ENCODE peak calls at places on chromosomes 3 and 15, in ten cellular contexts. One of them, this sample, is unnamed.

GRCh38 chr15:28896944-28897343 is 11.2 kb downstream of the APBA2 start:
- DNase-seq in effector CD4-positive, alpha-beta T cell: no peak
- DNase-seq in NCI-H748 treated with DMSO at 0.1 percent for 48 hours: no peak
- DNase-seq in AML-193: no peak
- DNase-seq in AG20443: peak
- DNase-seq in AG04449: peak
- DNase-seq in stimulated activated CD4-positive, alpha-beta T cell treated with anti-CD3 and anti-CD28 coated beads, Interleukin-4, amount 100 ng/mL, for 1 hour: no peak
- DNase-seq in amniotic epithelial cell: peak
- DNase-seq in ecto neural progenitor cell: no peak
- DNase-seq in caudate nucleus: no peak
- DNase-seq in this sample: no peak

GRCh38 chr3:14329116-14329830 is 73.1 kb upstream of the SLC6A6 start:
- DNase-seq in effector CD4-positive, alpha-beta T cell: no peak
- DNase-seq in NCI-H748 treated with DMSO at 0.1 percent for 48 hours: peak
- DNase-seq in AML-193: no peak
- DNase-seq in AG20443: peak
- DNase-seq in AG04449: no peak
- DNase-seq in stimulated activated CD4-positive, alpha-beta T cell treated with anti-CD3 and anti-CD28 coated beads, Interleukin-4, amount 100 ng/mL, for 1 hour: no peak
- DNase-seq in amniotic epithelial cell: peak
- DNase-seq in ecto neural progenitor cell: no peak
- DNase-seq in caudate nucleus: no peak
- DNase-seq in this sample: no peak

GRCh38 chr15:82832601-82833209 is 23.3 kb downstream of the WHAMM start:
- DNase-seq in effector CD4-positive, alpha-beta T cell: no peak
- DNase-seq in NCI-H748 treated with DMSO at 0.1 percent for 48 hours: no peak
- DNase-seq in AML-193: peak
- DNase-seq in AG20443: peak
- DNase-seq in AG04449: peak
- DNase-seq in stimulated activated CD4-positive, alpha-beta T cell treated with anti-CD3 and anti-CD28 coated beads, Interleukin-4, amount 100 ng/mL, for 1 hour: peak
- DNase-seq in amniotic epithelial cell: peak
- DNase-seq in ecto neural progenitor cell: no peak
- DNase-seq in caudate nucleus: no peak
- DNase-seq in this sample: no peak

GRCh38 chr3:135138776-135139175 is 343.7 kb downstream of the EPHB1 start:
- DNase-seq in effector CD4-positive, alpha-beta T cell: no peak
- DNase-seq in NCI-H748 treated with DMSO at 0.1 percent for 48 hours: no peak
- DNase-seq in AML-193: no peak
- DNase-seq in AG20443: no peak
- DNase-seq in AG04449: no peak
- DNase-seq in stimulated activated CD4-positive, alpha-beta T cell treated with anti-CD3 and anti-CD28 coated beads, Interleukin-4, amount 100 ng/mL, for 1 hour: no peak
- DNase-seq in amniotic epithelial cell: no peak
- DNase-seq in ecto neural progenitor cell: no peak
- DNase-seq in caudate nucleus: no peak
- DNase-seq in this sample: no peak

GRCh38 chr15:78316211-78317077 is 17.0 kb upstream of the SKIC8 start:
- DNase-seq in effector CD4-positive, alpha-beta T cell: no peak
- DNase-seq in NCI-H748 treated with DMSO at 0.1 percent for 48 hours: no peak
- DNase-seq in AML-193: no peak
- DNase-seq in AG20443: no peak
- DNase-seq in AG04449: no peak
- DNase-seq in stimulated activated CD4-positive, alpha-beta T cell treated with anti-CD3 and anti-CD28 coated beads, Interleukin-4, amount 100 ng/mL, for 1 hour: no peak
- DNase-seq in amniotic epithelial cell: no peak
- DNase-seq in ecto neural progenitor cell: peak
- DNase-seq in caudate nucleus: peak
- DNase-seq in this sample: no peak

GRCh38 chr3:51705276-51706020 is 1.4 kb upstream of the GRM2 start:
- DNase-seq in effector CD4-positive, alpha-beta T cell: no peak
- DNase-seq in NCI-H748 treated with DMSO at 0.1 percent for 48 hours: no peak
- DNase-seq in AML-193: no peak
- DNase-seq in AG20443: no peak
- DNase-seq in AG04449: no peak
- DNase-seq in stimulated activated CD4-positive, alpha-beta T cell treated with anti-CD3 and anti-CD28 coated beads, Interleukin-4, amount 100 ng/mL, for 1 hour: no peak
- DNase-seq in amniotic epithelial cell: no peak
- DNase-seq in ecto neural progenitor cell: no peak
- DNase-seq in caudate nucleus: no peak
- DNase-seq in this sample: no peak

GRCh38 chr3:140765246-140765645 is 87.4 kb downstream of the TRIM42 start:
- DNase-seq in effector CD4-positive, alpha-beta T cell: no peak
- DNase-seq in NCI-H748 treated with DMSO at 0.1 percent for 48 hours: no peak
- DNase-seq in AML-193: no peak
- DNase-seq in AG20443: no peak
- DNase-seq in AG04449: no peak
- DNase-seq in stimulated activated CD4-positive, alpha-beta T cell treated with anti-CD3 and anti-CD28 coated beads, Interleukin-4, amount 100 ng/mL, for 1 hour: no peak
- DNase-seq in amniotic epithelial cell: no peak
- DNase-seq in ecto neural progenitor cell: no peak
- DNase-seq in caudate nucleus: no peak
- DNase-seq in this sample: no peak

GRCh38 chr15:71002321-71002720 is 109.7 kb downstream of the LRRC49 start:
- DNase-seq in effector CD4-positive, alpha-beta T cell: no peak
- DNase-seq in NCI-H748 treated with DMSO at 0.1 percent for 48 hours: no peak
- DNase-seq in AML-193: no peak
- DNase-seq in AG20443: no peak
- DNase-seq in AG04449: peak
- DNase-seq in stimulated activated CD4-positive, alpha-beta T cell treated with anti-CD3 and anti-CD28 coated beads, Interleukin-4, amount 100 ng/mL, for 1 hour: no peak
- DNase-seq in amniotic epithelial cell: no peak
- DNase-seq in ecto neural progenitor cell: no peak
- DNase-seq in caudate nucleus: no peak
- DNase-seq in this sample: no peak

GRCh38 chr3:115853083-115853482 is 229.8 kb downstream of the GAP43 start:
- DNase-seq in effector CD4-positive, alpha-beta T cell: no peak
- DNase-seq in NCI-H748 treated with DMSO at 0.1 percent for 48 hours: no peak
- DNase-seq in AML-193: no peak
- DNase-seq in AG20443: no peak
- DNase-seq in AG04449: no peak
- DNase-seq in stimulated activated CD4-positive, alpha-beta T cell treated with anti-CD3 and anti-CD28 coated beads, Interleukin-4, amount 100 ng/mL, for 1 hour: no peak
- DNase-seq in amniotic epithelial cell: no peak
- DNase-seq in ecto neural progenitor cell: no peak
- DNase-seq in caudate nucleus: no peak
- DNase-seq in this sample: no peak

GRCh38 chr15:52515343-52515742 is 13.3 kb downstream of the MYO5A start:
- DNase-seq in effector CD4-positive, alpha-beta T cell: no peak
- DNase-seq in NCI-H748 treated with DMSO at 0.1 percent for 48 hours: no peak
- DNase-seq in AML-193: no peak
- DNase-seq in AG20443: no peak
- DNase-seq in AG04449: no peak
- DNase-seq in stimulated activated CD4-positive, alpha-beta T cell treated with anti-CD3 and anti-CD28 coated beads, Interleukin-4, amount 100 ng/mL, for 1 hour: no peak
- DNase-seq in amniotic epithelial cell: no peak
- DNase-seq in ecto neural progenitor cell: no peak
- DNase-seq in caudate nucleus: no peak
- DNase-seq in this sample: no peak

GRCh38 chr3:50648297-50648696 is 26.4 kb upstream of the DOCK3 start:
- DNase-seq in effector CD4-positive, alpha-beta T cell: no peak
- DNase-seq in NCI-H748 treated with DMSO at 0.1 percent for 48 hours: no peak
- DNase-seq in AML-193: no peak
- DNase-seq in AG20443: no peak
- DNase-seq in AG04449: no peak
- DNase-seq in stimulated activated CD4-positive, alpha-beta T cell treated with anti-CD3 and anti-CD28 coated beads, Interleukin-4, amount 100 ng/mL, for 1 hour: no peak
- DNase-seq in amniotic epithelial cell: peak
- DNase-seq in ecto neural progenitor cell: peak
- DNase-seq in caudate nucleus: no peak
- DNase-seq in this sample: no peak

GRCh38 chr3:50254577-50255250 is 14.2 kb upstream of the SEMA3B start:
- DNase-seq in effector CD4-positive, alpha-beta T cell: no peak
- DNase-seq in NCI-H748 treated with DMSO at 0.1 percent for 48 hours: no peak
- DNase-seq in AML-193: peak
- DNase-seq in AG20443: peak
- DNase-seq in AG04449: no peak
- DNase-seq in stimulated activated CD4-positive, alpha-beta T cell treated with anti-CD3 and anti-CD28 coated beads, Interleukin-4, amount 100 ng/mL, for 1 hour: no peak
- DNase-seq in amniotic epithelial cell: peak
- DNase-seq in ecto neural progenitor cell: no peak
- DNase-seq in caudate nucleus: no peak
- DNase-seq in this sample: no peak

GRCh38 chr3:194130807-194131589 is 5.0 kb upstream of the HES1 start:
- DNase-seq in effector CD4-positive, alpha-beta T cell: no peak
- DNase-seq in NCI-H748 treated with DMSO at 0.1 percent for 48 hours: peak
- DNase-seq in AML-193: no peak
- DNase-seq in AG20443: no peak
- DNase-seq in AG04449: no peak
- DNase-seq in stimulated activated CD4-positive, alpha-beta T cell treated with anti-CD3 and anti-CD28 coated beads, Interleukin-4, amount 100 ng/mL, for 1 hour: no peak
- DNase-seq in amniotic epithelial cell: peak
- DNase-seq in ecto neural progenitor cell: peak
- DNase-seq in caudate nucleus: no peak
- DNase-seq in this sample: no peak

GRCh38 chr3:169787791-169788190 is 14.6 kb downstream of the MYNN start:
- DNase-seq in effector CD4-positive, alpha-beta T cell: no peak
- DNase-seq in NCI-H748 treated with DMSO at 0.1 percent for 48 hours: no peak
- DNase-seq in AML-193: no peak
- DNase-seq in AG20443: no peak
- DNase-seq in AG04449: no peak
- DNase-seq in stimulated activated CD4-positive, alpha-beta T cell treated with anti-CD3 and anti-CD28 coated beads, Interleukin-4, amount 100 ng/mL, for 1 hour: no peak
- DNase-seq in amniotic epithelial cell: no peak
- DNase-seq in ecto neural progenitor cell: no peak
- DNase-seq in caudate nucleus: no peak
- DNase-seq in this sample: no peak

GRCh38 chr3:81580399-81580798 is 181.0 kb downstream of the GBE1 start:
- DNase-seq in effector CD4-positive, alpha-beta T cell: no peak
- DNase-seq in NCI-H748 treated with DMSO at 0.1 percent for 48 hours: no peak
- DNase-seq in AML-193: no peak
- DNase-seq in AG20443: no peak
- DNase-seq in AG04449: no peak
- DNase-seq in stimulated activated CD4-positive, alpha-beta T cell treated with anti-CD3 and anti-CD28 coated beads, Interleukin-4, amount 100 ng/mL, for 1 hour: no peak
- DNase-seq in amniotic epithelial cell: no peak
- DNase-seq in ecto neural progenitor cell: peak
- DNase-seq in caudate nucleus: no peak
- DNase-seq in this sample: no peak

GRCh38 chr15:66290518-66290917 is 2.9 kb upstream of the DIS3L start:
- DNase-seq in effector CD4-positive, alpha-beta T cell: no peak
- DNase-seq in NCI-H748 treated with DMSO at 0.1 percent for 48 hours: no peak
- DNase-seq in AML-193: no peak
- DNase-seq in AG20443: no peak
- DNase-seq in AG04449: no peak
- DNase-seq in stimulated activated CD4-positive, alpha-beta T cell treated with anti-CD3 and anti-CD28 coated beads, Interleukin-4, amount 100 ng/mL, for 1 hour: no peak
- DNase-seq in amniotic epithelial cell: no peak
- DNase-seq in ecto neural progenitor cell: no peak
- DNase-seq in caudate nucleus: no peak
- DNase-seq in this sample: no peak

GRCh38 chr3:152048826-152049225 is 175.4 kb downstream of the SUCNR1 start:
- DNase-seq in effector CD4-positive, alpha-beta T cell: no peak
- DNase-seq in NCI-H748 treated with DMSO at 0.1 percent for 48 hours: no peak
- DNase-seq in AML-193: no peak
- DNase-seq in AG20443: no peak
- DNase-seq in AG04449: no peak
- DNase-seq in stimulated activated CD4-positive, alpha-beta T cell treated with anti-CD3 and anti-CD28 coated beads, Interleukin-4, amount 100 ng/mL, for 1 hour: no peak
- DNase-seq in amniotic epithelial cell: peak
- DNase-seq in ecto neural progenitor cell: no peak
- DNase-seq in caudate nucleus: no peak
- DNase-seq in this sample: no peak

GRCh38 chr15:57217716-57218598 is 158.3 kb upstream of the CGNL1 start:
- DNase-seq in effector CD4-positive, alpha-beta T cell: no peak
- DNase-seq in NCI-H748 treated with DMSO at 0.1 percent for 48 hours: peak
- DNase-seq in AML-193: no peak
- DNase-seq in AG20443: no peak
- DNase-seq in AG04449: no peak
- DNase-seq in stimulated activated CD4-positive, alpha-beta T cell treated with anti-CD3 and anti-CD28 coated beads, Interleukin-4, amount 100 ng/mL, for 1 hour: no peak
- DNase-seq in amniotic epithelial cell: peak
- DNase-seq in ecto neural progenitor cell: no peak
- DNase-seq in caudate nucleus: no peak
- DNase-seq in this sample: no peak

GRCh38 chr3:194001728-194002459 is 134.1 kb upstream of the HES1 start:
- DNase-seq in effector CD4-positive, alpha-beta T cell: no peak
- DNase-seq in NCI-H748 treated with DMSO at 0.1 percent for 48 hours: no peak
- DNase-seq in AML-193: no peak
- DNase-seq in AG20443: no peak
- DNase-seq in AG04449: no peak
- DNase-seq in stimulated activated CD4-positive, alpha-beta T cell treated with anti-CD3 and anti-CD28 coated beads, Interleukin-4, amount 100 ng/mL, for 1 hour: no peak
- DNase-seq in amniotic epithelial cell: no peak
- DNase-seq in ecto neural progenitor cell: no peak
- DNase-seq in caudate nucleus: no peak
- DNase-seq in this sample: no peak

GRCh38 chr15:41989573-41990242 is 17.4 kb upstream of the EHD4 start:
- DNase-seq in effector CD4-positive, alpha-beta T cell: peak
- DNase-seq in NCI-H748 treated with DMSO at 0.1 percent for 48 hours: peak
- DNase-seq in AML-193: peak
- DNase-seq in AG20443: peak
- DNase-seq in AG04449: no peak
- DNase-seq in stimulated activated CD4-positive, alpha-beta T cell treated with anti-CD3 and anti-CD28 coated beads, Interleukin-4, amount 100 ng/mL, for 1 hour: peak
- DNase-seq in amniotic epithelial cell: peak
- DNase-seq in ecto neural progenitor cell: peak
- DNase-seq in caudate nucleus: no peak
- DNase-seq in this sample: peak

GRCh38 chr3:87468235-87468634 is 191.9 kb upstream of the POU1F1 start:
- DNase-seq in effector CD4-positive, alpha-beta T cell: no peak
- DNase-seq in NCI-H748 treated with DMSO at 0.1 percent for 48 hours: no peak
- DNase-seq in AML-193: no peak
- DNase-seq in AG20443: no peak
- DNase-seq in AG04449: no peak
- DNase-seq in stimulated activated CD4-positive, alpha-beta T cell treated with anti-CD3 and anti-CD28 coated beads, Interleukin-4, amount 100 ng/mL, for 1 hour: no peak
- DNase-seq in amniotic epithelial cell: no peak
- DNase-seq in ecto neural progenitor cell: no peak
- DNase-seq in caudate nucleus: no peak
- DNase-seq in this sample: no peak

GRCh38 chr15:79874242-79874641 is 22.6 kb downstream of the MTHFS start:
- DNase-seq in effector CD4-positive, alpha-beta T cell: no peak
- DNase-seq in NCI-H748 treated with DMSO at 0.1 percent for 48 hours: no peak
- DNase-seq in AML-193: no peak
- DNase-seq in AG20443: no peak
- DNase-seq in AG04449: no peak
- DNase-seq in stimulated activated CD4-positive, alpha-beta T cell treated with anti-CD3 and anti-CD28 coated beads, Interleukin-4, amount 100 ng/mL, for 1 hour: no peak
- DNase-seq in amniotic epithelial cell: no peak
- DNase-seq in ecto neural progenitor cell: no peak
- DNase-seq in caudate nucleus: no peak
- DNase-seq in this sample: no peak

GRCh38 chr15:80636675-80637074 is 58.4 kb upstream of the ABHD17C start:
- DNase-seq in effector CD4-positive, alpha-beta T cell: no peak
- DNase-seq in NCI-H748 treated with DMSO at 0.1 percent for 48 hours: no peak
- DNase-seq in AML-193: peak
- DNase-seq in AG20443: no peak
- DNase-seq in AG04449: no peak
- DNase-seq in stimulated activated CD4-positive, alpha-beta T cell treated with anti-CD3 and anti-CD28 coated beads, Interleukin-4, amount 100 ng/mL, for 1 hour: no peak
- DNase-seq in amniotic epithelial cell: no peak
- DNase-seq in ecto neural progenitor cell: no peak
- DNase-seq in caudate nucleus: no peak
- DNase-seq in this sample: no peak

GRCh38 chr3:115704661-115705338 is 81.5 kb downstream of the GAP43 start:
- DNase-seq in effector CD4-positive, alpha-beta T cell: no peak
- DNase-seq in NCI-H748 treated with DMSO at 0.1 percent for 48 hours: peak
- DNase-seq in AML-193: no peak
- DNase-seq in AG20443: peak
- DNase-seq in AG04449: no peak
- DNase-seq in stimulated activated CD4-positive, alpha-beta T cell treated with anti-CD3 and anti-CD28 coated beads, Interleukin-4, amount 100 ng/mL, for 1 hour: no peak
- DNase-seq in amniotic epithelial cell: peak
- DNase-seq in ecto neural progenitor cell: no peak
- DNase-seq in caudate nucleus: no peak
- DNase-seq in this sample: no peak

GRCh38 chr15:95620934-95621579 is 709.4 kb upstream of the NR2F2 start:
- DNase-seq in effector CD4-positive, alpha-beta T cell: no peak
- DNase-seq in NCI-H748 treated with DMSO at 0.1 percent for 48 hours: no peak
- DNase-seq in AML-193: peak
- DNase-seq in AG20443: peak
- DNase-seq in AG04449: no peak
- DNase-seq in stimulated activated CD4-positive, alpha-beta T cell treated with anti-CD3 and anti-CD28 coated beads, Interleukin-4, amount 100 ng/mL, for 1 hour: no peak
- DNase-seq in amniotic epithelial cell: peak
- DNase-seq in ecto neural progenitor cell: no peak
- DNase-seq in caudate nucleus: no peak
- DNase-seq in this sample: no peak

GRCh38 chr3:106699093-106699492 is 678.1 kb upstream of the CCDC54 start:
- DNase-seq in effector CD4-positive, alpha-beta T cell: no peak
- DNase-seq in NCI-H748 treated with DMSO at 0.1 percent for 48 hours: peak
- DNase-seq in AML-193: no peak
- DNase-seq in AG20443: no peak
- DNase-seq in AG04449: no peak
- DNase-seq in stimulated activated CD4-positive, alpha-beta T cell treated with anti-CD3 and anti-CD28 coated beads, Interleukin-4, amount 100 ng/mL, for 1 hour: no peak
- DNase-seq in amniotic epithelial cell: no peak
- DNase-seq in ecto neural progenitor cell: peak
- DNase-seq in caudate nucleus: no peak
- DNase-seq in this sample: no peak

GRCh38 chr3:55690746-55691540 is 203.8 kb upstream of the WNT5A start:
- DNase-seq in effector CD4-positive, alpha-beta T cell: no peak
- DNase-seq in NCI-H748 treated with DMSO at 0.1 percent for 48 hours: no peak
- DNase-seq in AML-193: no peak
- DNase-seq in AG20443: no peak
- DNase-seq in AG04449: no peak
- DNase-seq in stimulated activated CD4-positive, alpha-beta T cell treated with anti-CD3 and anti-CD28 coated beads, Interleukin-4, amount 100 ng/mL, for 1 hour: no peak
- DNase-seq in amniotic epithelial cell: peak
- DNase-seq in ecto neural progenitor cell: peak
- DNase-seq in caudate nucleus: no peak
- DNase-seq in this sample: no peak